ENCODE peak calls at places on chromosomes 6 and 20, in five cellular contexts. K, N, A, Z and F are unnamed samples.

GRCh38 chr6:105804436-105804835 is 281.7 kb upstream of the PRDM1 start:
- DNase-seq in K (no peak), N (no peak), A (no peak), Z (no peak), F (no peak)

GRCh38 chr6:109406196-109406595 is 23.9 kb upstream of the CD164 start:
- DNase-seq in K (no peak), N (no peak), A (no peak), Z (no peak), F (no peak)

GRCh38 chr6:5206920-5207561 is 53.7 kb downstream of the LYRM4 start:
- DNase-seq in K (no peak), N (no peak), A (no peak), Z (no peak), F (no peak)

GRCh38 chr6:40877362-40877761 is 161.7 kb downstream of the UNC5CL start:
- DNase-seq in K (no peak), N (no peak), A (no peak), Z (no peak), F (no peak)

GRCh38 chr6:96235927-96236326 is 220.2 kb downstream of the FUT9 start:
- DNase-seq in K (no peak), N (no peak), A (no peak), Z (no peak), F (no peak)

GRCh38 chr20:64077876-64078551 is 1.3 kb downstream of the RGS19 start:
- DNase-seq in K (no peak), N (no peak), A (no peak), Z (no peak), F (no peak)

GRCh38 chr6:116682334-116682712 is 1.3 kb downstream of the KPNA5 start:
- DNase-seq in K (no peak), N (peak), A (no peak), Z (no peak), F (no peak)

GRCh38 chr6:43809417-43810305 is 39.6 kb downstream of the VEGFA start:
- DNase-seq in K (no peak), N (no peak), A (no peak), Z (peak), F (no peak)

GRCh38 chr20:57091748-57092111 is 174.7 kb downstream of the BMP7 start:
- DNase-seq in K (no peak), N (no peak), A (no peak), Z (no peak), F (no peak)

GRCh38 chr6:30687659-30688431 is 1.4 kb upstream of the PPP1R18 start:
- DNase-seq in K (no peak), N (no peak), A (no peak), Z (peak), F (no peak)

GRCh38 chr6:107392069-107392468 is 67.3 kb downstream of the PDSS2 start:
- DNase-seq in K (no peak), N (no peak), A (no peak), Z (no peak), F (no peak)

GRCh38 chr6:259901-260508 is 32.3 kb upstream of the DUSP22 start:
- DNase-seq in K (no peak), N (peak), A (no peak), Z (no peak), F (no peak)

GRCh38 chr6:42569102-42570028 is 5.5 kb downstream of the UBR2 start:
- DNase-seq in K (no peak), N (no peak), A (no peak), Z (peak), F (no peak)

GRCh38 chr20:63896136-63896890 is 1.4 kb downstream of the DNAJC5 start:
- DNase-seq in K (no peak), N (no peak), A (no peak), Z (peak), F (peak)

DNA sequence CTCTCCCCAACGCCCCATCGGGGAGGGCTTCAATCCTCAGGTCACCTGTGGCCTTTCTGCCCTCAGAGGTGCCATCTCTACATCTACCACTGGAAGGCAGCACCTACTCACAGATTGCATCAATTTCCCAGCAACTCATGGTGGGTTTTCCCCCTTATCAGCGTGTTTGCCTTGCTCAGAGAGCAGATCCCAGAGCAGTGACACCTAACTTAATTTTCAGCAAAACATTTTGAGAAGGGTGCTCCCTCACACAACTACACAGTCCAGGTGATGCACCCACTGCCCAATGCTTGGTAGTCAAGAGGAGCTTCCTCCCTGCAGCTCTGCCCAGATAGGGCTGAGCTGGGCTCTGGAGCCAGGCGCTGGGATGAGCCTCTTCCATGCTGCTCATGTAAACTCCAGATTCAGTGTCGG is 48.2 kb downstream of the PLG start:
- DNase-seq in K (peak), N (peak), A (no peak), Z (peak), F (no peak)
- TF ChIP-seq TAF1 in K (no peak), N (no peak), A (no peak), Z (no peak), F (no peak)

GRCh38 chr6:119347466-119348307 is 1.9 kb downstream of the MAN1A1 start:
- DNase-seq in K (no peak), N (no peak), A (no peak), Z (peak), F (peak)
- TF ChIP-seq POLR2A in K (no peak), N (peak), A (peak), Z (peak), F (no peak)

DNA sequence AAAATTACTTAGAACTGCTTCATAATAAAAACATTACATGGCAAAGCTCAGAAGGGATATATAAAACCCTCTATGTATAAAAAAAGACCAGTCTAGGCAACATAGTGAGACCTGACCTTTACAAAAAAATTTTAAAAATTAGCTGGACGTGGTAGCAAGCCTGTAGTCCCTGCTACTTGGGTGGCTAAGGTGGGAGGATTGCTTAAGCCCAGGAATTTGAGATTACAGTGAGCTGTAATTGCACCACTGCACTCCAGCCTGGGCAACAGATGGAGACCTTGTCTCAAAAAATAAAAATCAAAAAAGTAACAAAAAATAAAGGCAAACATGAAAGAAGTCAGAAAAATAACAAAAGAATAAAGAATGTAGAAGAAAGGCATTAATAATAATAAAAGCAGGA is 21.5 kb upstream of the TPD52L1 start:
- DNase-seq in K (no peak), N (no peak), A (no peak), Z (no peak), F (no peak)
- TF ChIP-seq TAF1 in K (no peak), N (no peak), A (no peak), Z (no peak), F (no peak)

DNA sequence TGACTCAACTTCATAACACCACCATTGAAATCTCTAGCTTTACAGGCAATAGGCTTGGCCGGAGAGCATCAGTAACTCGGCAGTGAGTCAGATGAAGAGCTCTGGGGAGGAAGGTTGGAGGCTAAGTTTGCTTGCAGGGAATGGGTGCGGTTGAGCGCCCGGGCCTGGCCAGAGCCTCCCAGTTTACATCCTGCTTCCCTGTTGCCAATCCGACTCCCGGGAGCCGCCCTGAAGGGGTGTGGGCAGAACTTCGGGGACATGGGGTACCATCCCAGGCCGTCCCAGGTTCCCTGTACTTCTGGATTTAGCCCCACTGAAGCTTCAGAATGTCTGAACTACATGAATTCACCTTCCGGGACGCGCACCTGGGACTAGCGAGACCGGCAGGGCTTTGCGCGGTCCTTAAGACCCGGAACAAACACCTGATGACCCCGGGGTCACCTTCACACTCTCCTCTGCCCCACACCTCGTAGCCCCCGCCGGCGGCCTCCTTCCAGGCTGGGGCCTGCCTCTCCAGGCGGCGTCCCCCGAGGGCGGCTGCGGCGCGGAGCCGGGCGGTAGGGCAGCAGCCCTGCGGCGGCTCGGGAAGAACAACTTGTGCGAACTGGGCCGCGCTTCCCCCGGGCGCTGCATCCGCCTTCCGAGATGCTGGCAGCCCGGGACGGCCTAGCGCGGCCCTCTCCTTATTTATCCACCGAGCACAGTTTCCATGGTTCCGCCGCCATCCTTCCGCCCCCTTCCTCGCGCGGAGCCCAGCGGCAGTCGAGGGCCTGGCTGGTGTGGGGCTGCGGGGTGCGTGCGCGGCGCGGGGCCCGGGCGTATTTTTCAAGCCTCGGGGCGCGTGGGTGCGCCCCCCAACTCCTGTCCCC is 56.6 kb upstream of the RREB1 start:
- DNase-seq in K (no peak), N (no peak), A (peak), Z (no peak), F (peak)
- TF ChIP-seq POLR2A in K (no peak), N (no peak), A (no peak), Z (no peak), F (no peak)